ENCODE peak calls at places on chromosomes 3 and 15, in nine cellular contexts. R is psoas muscle; W is heart right ventricle; H is uterus; I is GM12878; D is Karpas-422; F is astrocyte; L is CD4-positive, alpha-beta T cell; A is K562. G is an unnamed sample. For H3K27me3, the result is how much of the 10 kb centered on the place peaks cover.

GRCh38 chr15:74311734-74312444 is 55.6 kb downstream of the CYP11A1 start:
- DNase-seq in R (no peak), W (no peak), H (no peak), I (no peak), D (no peak), F (no peak), L (no peak), A (peak), G (peak)

GRCh38 chr3:181561130-181561529 is 150.6 kb upstream of the SOX2 start:
- DNase-seq in R (no peak), W (no peak), H (no peak), I (no peak), D (no peak), F (no peak), L (no peak), A (no peak), G (no peak)

GRCh38 chr3:170346481-170347125 is 10.9 kb upstream of the SKIL start:
- DNase-seq in R (no peak), W (no peak), H (no peak), I (no peak), D (no peak), F (no peak), L (no peak), A (no peak), G (no peak)

GRCh38 chr3:177905895-177906511 is 630.2 kb upstream of the KCNMB2 start:
- DNase-seq in R (no peak), W (no peak), H (no peak), I (no peak), D (no peak), F (peak), L (no peak), A (no peak), G (peak)

GRCh38 chr15:31236184-31237041 is 90.2 kb upstream of the KLF13 start:
- DNase-seq in R (peak), W (peak), H (peak), I (no peak), D (peak), F (peak), L (no peak), A (peak), G (peak)

GRCh38 chr15:101535170-101535902 is 45.8 kb upstream of the PCSK6 start:
- DNase-seq in R (peak), W (no peak), H (no peak), I (no peak), D (no peak), F (no peak), L (no peak), A (no peak), G (no peak)

GRCh38 chr3:133040696-133041523 is 2.7 kb downstream of the TMEM108 start:
- DNase-seq in R (peak), W (peak), H (peak), I (peak), D (peak), F (peak), L (no peak), A (peak), G (peak)

GRCh38 chr3:51544011-51544775 is 5.7 kb downstream of the RAD54L2 start:
- DNase-seq in R (no peak), W (no peak), H (no peak), I (no peak), D (no peak), F (no peak), L (no peak), A (no peak), G (peak)

GRCh38 chr3:5012398-5012797 is 33.2 kb downstream of the BHLHE40 start:
- DNase-seq in R (no peak), W (no peak), H (no peak), I (no peak), D (no peak), F (no peak), L (no peak), A (no peak), G (no peak)

GRCh38 chr15:29790607-29791006 is 31.7 kb downstream of the TJP1 start:
- DNase-seq in R (no peak), W (no peak), H (no peak), I (no peak), D (no peak), F (no peak), L (no peak), A (no peak), G (no peak)

GRCh38 chr3:177050466-177051237 is 146.6 kb downstream of the TBL1XR1 start:
- DNase-seq in R (no peak), W (no peak), H (no peak), I (no peak), D (peak), F (peak), L (no peak), A (no peak), G (peak)

GRCh38 chr3:117218709-117219108 is 509.1 kb downstream of the TUSC7 start:
- DNase-seq in R (no peak), W (no peak), H (no peak), I (no peak), D (no peak), F (no peak), L (no peak), A (no peak), G (no peak)

GRCh38 chr3:129620828-129621605 is 14.5 kb upstream of the PLXND1 start:
- DNase-seq in R (peak), W (peak), H (no peak), I (no peak), D (no peak), F (no peak), L (no peak), A (no peak), G (no peak)

GRCh38 chr3:126424039-126424717 is 29.5 kb downstream of the CFAP100 start:
- DNase-seq in R (no peak), W (no peak), H (no peak), I (no peak), D (no peak), F (no peak), L (no peak), A (no peak), G (no peak)

GRCh38 chr3:140395134-140396075 is 282.5 kb upstream of the TRIM42 start:
- DNase-seq in R (no peak), W (no peak), H (no peak), I (no peak), D (no peak), F (no peak), L (no peak), A (no peak), G (no peak)

GRCh38 chr3:34263014-34263714 is 464.7 kb downstream of the PDCD6IP start:
- DNase-seq in R (no peak), W (no peak), H (no peak), I (no peak), D (no peak), F (no peak), L (no peak), A (no peak), G (peak)

GRCh38 chr3:72191211-72191960 is 406.4 kb upstream of the PROK2 start:
- DNase-seq in R (no peak), W (no peak), H (no peak), I (no peak), D (no peak), F (no peak), L (no peak), A (no peak), G (no peak)

GRCh38 chr15:81256916-81257315 is 60.2 kb downstream of the IL16 start:
- DNase-seq in R (no peak), W (no peak), H (no peak), I (no peak), D (no peak), F (peak), L (no peak), A (peak), G (no peak)

GRCh38 chr3:54599741-54600140 is 328.1 kb downstream of the LRTM1 start:
- DNase-seq in R (peak), W (peak), H (no peak), I (no peak), D (no peak), F (no peak), L (no peak), A (no peak), G (no peak)

GRCh38 chr3:21587894-21588293 is 163.1 kb downstream of the ZNF385D start:
- DNase-seq in R (no peak), W (no peak), H (no peak), I (no peak), D (no peak), F (no peak), L (no peak), A (peak), G (no peak)

GRCh38 chr3:2713923-2714322 is 396.3 kb downstream of the IL5RA start:
- DNase-seq in R (no peak), W (no peak), H (no peak), I (no peak), D (peak), F (no peak), L (no peak), A (no peak), G (no peak)

GRCh38 chr3:59678042-59678707 is 628.4 kb upstream of the CFAP20DC start:
- DNase-seq in R (no peak), W (no peak), H (no peak), I (no peak), D (no peak), F (no peak), L (no peak), A (no peak), G (no peak)

GRCh38 chr15:42710662-42711061 is 26.3 kb downstream of the CDAN1 start:
- DNase-seq in R (no peak), W (no peak), H (no peak), I (no peak), D (no peak), F (no peak), L (no peak), A (no peak), G (no peak)

GRCh38 chr3:79606414-79606813 is 161.4 kb downstream of the ROBO1 start:
- DNase-seq in R (no peak), W (no peak), H (no peak), I (no peak), D (no peak), F (no peak), L (no peak), A (no peak), G (no peak)

GRCh38 chr15:63323798-63324651 is 46.6 kb downstream of the APH1B start:
- DNase-seq in R (no peak), W (no peak), H (no peak), I (no peak), D (no peak), F (no peak), L (no peak), A (no peak), G (no peak)

GRCh38 chr15:90201150-90201943 is at the start of gene SEMA4B:
- DNase-seq in R (peak), W (peak), H (peak), I (no peak), D (peak), F (peak), L (peak), A (peak), G (peak)

GRCh38 chr3:104273046-104273649 is 1093.6 kb upstream of the ALCAM start:
- DNase-seq in R (no peak), W (no peak), H (no peak), I (no peak), D (peak), F (peak), L (no peak), A (no peak), G (peak)

GRCh38 chr3:38029400-38030125 is at the start of gene PLCD1:
- DNase-seq in R (peak), W (peak), H (peak), I (no peak), D (no peak), F (peak), L (peak), A (peak), G (peak)
- H3K27me3 ChIP-seq in R (under half), W (under half), H (under half), I (under half), D (under half), F (under half), L (under half), A (under half), G (under half)

GRCh38 chr15:88419830-88420229 is 47.4 kb downstream of the MRPL46 start:
- DNase-seq in R (no peak), W (no peak), H (no peak), I (no peak), D (no peak), F (peak), L (no peak), A (no peak), G (no peak)
- H3K27me3 ChIP-seq in R (under half), W (under half), H (under half), I (under half), D (under half), F (under half), L (under half), A (under half), G (under half)

GRCh38 chr3:121948641-121949040 is 54.4 kb downstream of the SLC15A2 start:
- DNase-seq in R (no peak), W (no peak), H (no peak), I (no peak), D (no peak), F (no peak), L (no peak), A (no peak), G (no peak)
- H3K27me3 ChIP-seq in R (under half), W (under half), H (under half), I (under half), D (under half), F (under half), L (under half), A (under half), G (under half)

GRCh38 chr3:13880811-13881156 is 913 bp upstream of the WNT7A start:
- DNase-seq in R (no peak), W (no peak), H (peak), I (no peak), D (no peak), F (no peak), L (no peak), A (no peak), G (no peak)
- H3K27me3 ChIP-seq in R (under half), W (half or more), H (under half), I (under half), D (under half), F (half or more), L (under half), A (half or more), G (half or more)

DNA sequence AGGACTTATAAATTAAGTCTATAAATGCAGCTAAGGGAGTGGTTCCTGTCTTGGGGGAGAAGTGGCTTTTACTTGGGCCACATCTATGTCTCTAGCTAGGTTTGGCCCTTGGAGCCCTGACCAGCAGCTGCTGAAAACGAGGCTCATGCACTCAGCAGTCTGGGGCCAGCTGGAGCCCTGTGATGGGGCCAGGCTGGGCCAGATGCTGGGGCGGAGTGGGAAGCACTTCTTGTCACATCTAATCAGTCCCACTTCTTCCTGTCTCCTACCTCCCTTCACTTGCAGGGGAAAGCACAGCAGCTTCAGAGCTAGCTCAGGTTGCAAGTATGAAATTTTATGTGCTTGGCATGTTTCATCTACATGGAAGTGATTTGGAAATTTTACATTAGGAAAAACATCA is 209.9 kb upstream of the ROPN1 start:
- DNase-seq in R (no peak), W (peak), H (peak), I (no peak), D (no peak), F (no peak), L (no peak), A (no peak), G (no peak)
- H3K27me3 ChIP-seq in R (under half), W (under half), H (under half), I (under half), D (under half), F (under half), L (under half), A (under half), G (under half)

G was measured in cardiac muscle cell.